ENCODE peak calls at places on chromosomes 12 and 14, in seven cellular contexts. R is stomach; K is small intestine; W is CD8-positive, alpha-beta T cell; X is uterus; Q is kidney epithelial cell; Z is heart left ventricle. I is an unnamed sample.
A peak's percentile ranks its signal among the peaks of the same experiment; 100 is the strongest.

GRCh38 chr12:112842441-112842840 is 50.9 kb downstream of the RPH3A start:
- DNase-seq in K (no peak), R (no peak), Z (no peak), Q (no peak), X (no peak), W (no peak), I (no peak)

GRCh38 chr14:105519946-105520698 is 6.3 kb upstream of the TMEM121 start:
- DNase-seq in Q (no peak), R (no peak), K (no peak), X (no peak), W (no peak), Z (no peak), I (no peak)

GRCh38 chr14:72869407-72870329 is 24.2 kb downstream of the DPF3 start:
- DNase-seq in Q (no peak), Z (peak; percentile 25), W (no peak), R (no peak), X (no peak), K (no peak), I (no peak)

GRCh38 chr14:48598458-48598857 is 923.1 kb upstream of the MDGA2 start:
- DNase-seq in K (no peak), Z (no peak), R (no peak), Q (no peak), W (no peak), X (no peak), I (peak; percentile 13)

GRCh38 chr14:60561845-60562746 is 53.1 kb downstream of the SIX6 start:
- DNase-seq in W (no peak), R (peak; percentile 44), K (peak; percentile 28), Z (peak; percentile 13), Q (peak; percentile 21), X (peak; percentile 38), I (peak; percentile 32)

GRCh38 chr12:546265-546919 is 86.7 kb downstream of the B4GALNT3 start:
- DNase-seq in R (no peak), Z (no peak), K (no peak), W (no peak), X (no peak), Q (no peak), I (no peak)

GRCh38 chr12:94660436-94660835 is 10.1 kb upstream of the TMCC3 start:
- DNase-seq in X (no peak), R (no peak), Q (no peak), Z (no peak), W (no peak), K (no peak), I (no peak)

GRCh38 chr12:53757095-53757770 is 5.5 kb upstream of the CISTR start:
- DNase-seq in W (peak; percentile 80), Q (no peak), X (peak; percentile 70), K (peak; percentile 77), R (peak; percentile 85), Z (peak; percentile 62), I (peak; percentile 76)

GRCh38 chr12:78290606-78291345 is 460.1 kb downstream of the NAV3 start:
- DNase-seq in Q (peak; percentile 78), K (no peak), R (no peak), X (no peak), W (no peak), Z (no peak), I (no peak)

GRCh38 chr14:51616724-51617409 is 34.8 kb upstream of the FRMD6 start:
- DNase-seq in W (no peak), K (peak; percentile 16), Z (no peak), R (peak; percentile 27), X (no peak), Q (peak; percentile 90), I (peak; percentile 69)

GRCh38 chr12:76586764-76587395 is 27.3 kb upstream of the OSBPL8 start:
- DNase-seq in K (peak; percentile 25), W (peak; percentile 37), Q (no peak), Z (peak; percentile 15), X (no peak), R (no peak), I (no peak)

GRCh38 chr14:32588448-32589320 is 259.6 kb downstream of the AKAP6 start:
- DNase-seq in W (no peak), R (no peak), Z (no peak), K (peak; percentile 52), X (no peak), Q (no peak), I (no peak)

GRCh38 chr14:49173765-49174373 is 412.3 kb downstream of the RPS29 start:
- DNase-seq in R (peak; percentile 61), Q (peak; percentile 19), Z (no peak), X (no peak), W (peak; percentile 11), K (peak; percentile 66), I (no peak)

GRCh38 chr14:76752744-76753143 is 8.5 kb upstream of the VASH1 start:
- DNase-seq in X (no peak), W (no peak), K (no peak), R (no peak), Q (no peak), Z (no peak), I (no peak)

GRCh38 chr12:39613525-39613924 is 6.1 kb downstream of the ABCD2 start:
- DNase-seq in K (no peak), R (no peak), Z (no peak), W (no peak), X (no peak), Q (no peak), I (no peak)

GRCh38 chr14:47821134-47821533 is 145.7 kb upstream of the MDGA2 start:
- DNase-seq in Z (no peak), W (no peak), K (no peak), R (no peak), X (no peak), Q (no peak), I (no peak)

GRCh38 chr12:115343601-115344000 is 659.6 kb upstream of the TBX3 start:
- DNase-seq in Z (no peak), X (no peak), R (no peak), Q (no peak), K (no peak), W (no peak), I (no peak)

GRCh38 chr14:63435838-63436237 is 107.3 kb downstream of the PPP2R5E start:
- DNase-seq in R (peak; percentile 72), Q (no peak), K (no peak), W (no peak), Z (peak; percentile 48), X (peak; percentile 63), I (peak; percentile 60)

GRCh38 chr12:47754881-47755280 is 3.8 kb downstream of the RAPGEF3 start:
- DNase-seq in Q (no peak), X (no peak), W (no peak), Z (no peak), K (peak; percentile 84), R (peak; percentile 93), I (peak; percentile 88)

GRCh38 chr12:50117057-50117622 is 5.1 kb downstream of the COX14 start:
- DNase-seq in R (no peak), Z (no peak), W (no peak), X (no peak), K (peak; percentile 15), Q (no peak), I (no peak)

GRCh38 chr14:58864751-58865519 is 227.2 kb downstream of the DACT1 start:
- DNase-seq in X (no peak), K (no peak), Z (peak; percentile 20), R (no peak), Q (peak; percentile 70), W (no peak), I (no peak)

GRCh38 chr12:75650989-75651695 is 139.7 kb upstream of the KRR1 start:
- DNase-seq in R (no peak), W (no peak), Z (no peak), X (no peak), Q (no peak), K (no peak), I (no peak)

GRCh38 chr12:52214421-52214802 is 18.6 kb upstream of the KRT7 start:
- DNase-seq in K (no peak), Q (no peak), R (no peak), X (no peak), Z (no peak), W (no peak), I (no peak)

GRCh38 chr12:87866602-87867292 is 162.5 kb downstream of the C12orf50 start:
- DNase-seq in R (no peak), K (peak; percentile 2), Z (no peak), Q (no peak), W (no peak), X (no peak), I (no peak)

GRCh38 chr14:102923201-102923919 is 897 bp downstream of the AMN start:
- DNase-seq in Q (no peak), W (no peak), K (peak; percentile 48), Z (no peak), X (no peak), R (no peak), I (no peak)
- H3K4me3 ChIP-seq in Q (peak overlapping the region; percentile 16), W (no peak overlapping the region), K (peak overlapping the region; percentile 73), Z (no peak overlapping the region), X (no peak overlapping the region), R (peak overlapping the region; percentile 34), I (no peak overlapping the region)

DNA sequence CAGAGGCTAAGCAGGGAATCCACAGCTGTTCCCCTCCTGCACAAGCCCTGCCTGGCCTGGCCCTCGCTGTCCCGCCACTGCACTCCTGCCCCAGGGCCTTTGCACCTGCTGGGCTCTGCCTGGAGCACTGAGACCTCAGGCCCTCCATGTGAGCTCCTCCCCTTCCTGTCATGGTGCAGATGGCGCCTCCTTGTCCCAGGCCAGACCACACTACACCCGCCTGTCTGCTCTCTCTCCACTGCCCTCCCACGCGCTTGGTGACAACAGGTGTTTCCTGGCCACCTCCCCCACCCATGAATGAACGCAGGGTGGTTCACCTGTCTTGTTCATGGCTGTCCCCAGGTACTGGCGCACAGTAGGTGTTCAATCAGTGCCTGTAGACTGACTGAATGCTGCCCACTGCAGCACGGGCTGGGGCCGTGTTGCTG is 82.9 kb downstream of the NCOR2 start:
- DNase-seq in Z (no peak), Q (no peak), R (no peak), W (no peak), X (no peak), K (no peak), I (no peak)
- H3K4me3 ChIP-seq in Z (no peak overlapping the region), Q (no peak overlapping the region), R (no peak overlapping the region), W (no peak overlapping the region), X (no peak overlapping the region), K (no peak overlapping the region), I (no peak overlapping the region)

GRCh38 chr14:88546621-88547385 is 8.0 kb downstream of the PTPN21 start:
- DNase-seq in Q (no peak), X (no peak), Z (no peak), K (no peak), R (no peak), W (no peak), I (no peak)

GRCh38 chr14:88545256-88545655 is 9.6 kb downstream of the PTPN21 start:
- DNase-seq in W (no peak), Z (no peak), R (no peak), Q (no peak), K (no peak), X (no peak), I (no peak)

GRCh38 chr14:88551094-88551870 is 3.5 kb downstream of the PTPN21 start:
- DNase-seq in W (peak; percentile 34), Q (no peak), K (peak; percentile 83), X (peak; percentile 83), R (peak; percentile 85), Z (peak; percentile 81), I (peak; percentile 93)

GRCh38 chr14:88550078-88550477 is 4.7 kb downstream of the PTPN21 start:
- DNase-seq in K (no peak), W (no peak), Z (no peak), Q (no peak), X (no peak), R (no peak), I (no peak)

GRCh38 chr14:88547386-88547780 is 7.4 kb downstream of the PTPN21 start:
- DNase-seq in X (no peak), W (no peak), K (no peak), R (no peak), Q (no peak), Z (no peak), I (no peak)
- H3K4me3 ChIP-seq in X (no peak overlapping the region), W (no peak overlapping the region), K (no peak overlapping the region), R (no peak overlapping the region), Q (no peak overlapping the region), Z (no peak overlapping the region), I (no peak overlapping the region)

GRCh38 chr12:25051583-25052190 is 102.8 kb upstream of the BCAT1 start:
- DNase-seq in W (peak; percentile 56), R (no peak), Q (no peak), X (no peak), Z (no peak), K (peak; percentile 33), I (no peak)
- H3K4me3 ChIP-seq in W (peak overlapping the region; percentile 76), R (peak overlapping the region; percentile 9), Q (no peak overlapping the region), X (no peak overlapping the region), Z (no peak overlapping the region), K (no peak overlapping the region), I (no peak overlapping the region)

I was measured in pancreas.